ENCODE peak calls at places on chromosome 21, in five cellular contexts. X is stimulated activated CD8-positive, alpha-beta memory T cell treated with anti-CD3 and anti-CD28 coated beads, Interleukin-4, amount 100 ng/mL, for 1 hour; Q is AG08395; I is CD8-positive, alpha-beta T cell; Z is lung microvascular endothelial cell. E is an unnamed sample.

GRCh38 chr21:22536511-22536910 is 1538.3 kb downstream of the NCAM2 start:
- DNase-seq in I (no peak), Z (no peak), X (no peak), Q (no peak), E (no peak)

GRCh38 chr21:42392731-42393442 is 3.0 kb downstream of the TMPRSS3 start:
- DNase-seq in X (no peak), Z (peak; percentile 45), I (peak; percentile 37), Q (no peak), E (no peak)

GRCh38 chr21:33703750-33704606 is 61.7 kb downstream of the ITSN1 start:
- DNase-seq in Z (peak; percentile 28), Q (no peak), I (no peak), X (no peak), E (no peak)

GRCh38 chr21:44547656-44548331 is 3.5 kb downstream of the KRTAP10-2 start:
- DNase-seq in X (no peak), Q (no peak), Z (no peak), I (peak; percentile 53), E (no peak)

GRCh38 chr21:45972353-45972715 is 9.2 kb upstream of the COL6A1 start:
- DNase-seq in I (no peak), Q (no peak), X (no peak), Z (no peak), E (peak; percentile 58)

GRCh38 chr21:26506951-26507350 is 66.1 kb downstream of the CYYR1 start:
- DNase-seq in Q (peak; percentile 70), I (no peak), X (no peak), Z (peak; percentile 6), E (peak; percentile 37)

GRCh38 chr21:17981060-17981459 is 161.9 kb upstream of the C21orf91 start:
- DNase-seq in I (no peak), X (no peak), Q (no peak), Z (peak; percentile 37), E (no peak)

GRCh38 chr21:32136546-32136945 is 142.3 kb downstream of the MIS18A start:
- DNase-seq in X (no peak), I (no peak), Z (no peak), Q (no peak), E (no peak)

GRCh38 chr21:38619865-38620513 is 121.7 kb upstream of the ERG start:
- DNase-seq in Q (peak; percentile 13), Z (no peak), I (no peak), X (no peak), E (no peak)

GRCh38 chr21:17003221-17003620 is 509.6 kb upstream of the CXADR start:
- DNase-seq in I (no peak), X (no peak), Q (peak; percentile 53), Z (no peak), E (peak; percentile 68)

GRCh38 chr21:38223893-38224540 is 32.8 kb upstream of the KCNJ15 start:
- DNase-seq in Q (no peak), X (no peak), I (no peak), Z (peak; percentile 46), E (peak; percentile 47)

GRCh38 chr21:30714946-30715345 is 3.6 kb downstream of the KRTAP21-3 start:
- DNase-seq in Q (no peak), Z (no peak), I (no peak), X (no peak), E (no peak)

GRCh38 chr21:14076143-14076806 is 134.5 kb downstream of the LIPI start:
- DNase-seq in Q (no peak), Z (no peak), X (no peak), I (no peak), E (no peak)

E was measured in foreskin fibroblast.